ENCODE peak calls at places on chromosomes 5 and 9, in four cellular contexts. V is naive thymus-derived CD8-positive, alpha-beta T cell; P is mesendoderm; F is PC-3. H is an unnamed sample.

GRCh38 chr9:91884746-91885687 is 65.0 kb downstream of the ROR2 start:
- DNase-seq in P (peak), V (no peak), F (no peak), H (no peak)

GRCh38 chr5:172530406-172530805 is 76.1 kb upstream of the SH3PXD2B start:
- DNase-seq in F (no peak), P (no peak), V (no peak), H (no peak)

GRCh38 chr5:147954971-147955370 is 48.6 kb upstream of the C5orf46 start:
- DNase-seq in V (no peak), F (no peak), P (no peak), H (no peak)

GRCh38 chr5:180810210-180811011 is 7.8 kb upstream of the MGAT1 start:
- DNase-seq in F (peak), P (peak), V (peak), H (peak)

GRCh38 chr9:101366038-101366756 is 18.6 kb downstream of the BAAT start:
- DNase-seq in P (no peak), F (no peak), V (no peak), H (no peak)

GRCh38 chr9:91714020-91714721 is 235.9 kb downstream of the ROR2 start:
- DNase-seq in V (no peak), P (peak), F (peak), H (peak)

GRCh38 chr9:111108946-111109345 is 70.7 kb upstream of the LPAR1 start:
- DNase-seq in F (no peak), V (no peak), P (no peak), H (peak)

GRCh38 chr9:128497824-128498610 is 6.5 kb upstream of the GLE1 start:
- DNase-seq in F (no peak), P (no peak), V (no peak), H (no peak)

GRCh38 chr5:31935702-31936347 is 238.3 kb downstream of the GOLPH3 start:
- DNase-seq in P (no peak), F (no peak), V (no peak), H (no peak)

GRCh38 chr5:38469707-38470267 is 86.7 kb downstream of the LIFR start:
- DNase-seq in V (no peak), P (no peak), F (no peak), H (no peak)

GRCh38 chr9:98062161-98062560 is 5.6 kb downstream of the NANS start:
- DNase-seq in V (no peak), F (no peak), P (no peak), H (no peak)

GRCh38 chr9:87336914-87337333 is 160.7 kb upstream of the DAPK1 start:
- DNase-seq in P (peak), V (no peak), F (peak), H (peak)

GRCh38 chr9:34929506-34930102 is 28.5 kb upstream of the PHF24 start:
- DNase-seq in F (peak), P (peak), V (no peak), H (no peak)

GRCh38 chr9:94919376-94920098 is 193.0 kb downstream of the AOPEP start:
- DNase-seq in F (peak), V (no peak), P (no peak), H (no peak)

GRCh38 chr5:151213803-151214613 is 9.9 kb downstream of the CCDC69 start:
- DNase-seq in F (no peak), V (peak), P (peak), H (peak)

GRCh38 chr9:134547161-134548100 is 94.2 kb upstream of the COL5A1 start:
- DNase-seq in F (no peak), P (no peak), V (no peak), H (no peak)

GRCh38 chr9:81669011-81669739 is 20.2 kb downstream of the TLE1 start:
- DNase-seq in P (no peak), V (no peak), F (no peak), H (no peak)

GRCh38 chr5:127002390-127002789 is 28.0 kb downstream of the MARCHF3 start:
- DNase-seq in P (peak), F (no peak), V (no peak), H (no peak)

GRCh38 chr5:78399115-78399514 is 38.7 kb downstream of the SCAMP1 start:
- DNase-seq in F (no peak), P (no peak), V (no peak), H (no peak)

GRCh38 chr9:73539881-73540280 is 388.2 kb downstream of the ANXA1 start:
- DNase-seq in F (no peak), P (no peak), V (no peak), H (no peak)

H was measured in adrenal gland.